ENCODE peak calls at places on chromosomes 12 and 14, in four cellular contexts. H is effector memory CD4-positive, alpha-beta T cell; D is PC-9; A is left ventricle myocardium inferior. T is an unnamed sample.

GRCh38 chr12:122471324-122472226 is 29.2 kb downstream of the ZCCHC8 start:
- DNase-seq in H (no peak), D (peak), A (no peak), T (no peak)

GRCh38 chr12:57823908-57824640 is 5.5 kb upstream of the AVIL start:
- DNase-seq in H (no peak), D (no peak), A (no peak), T (no peak)

GRCh38 chr12:127619869-127620769 is 646.9 kb upstream of the TMEM132C start:
- DNase-seq in H (no peak), D (no peak), A (no peak), T (no peak)

GRCh38 chr12:69900720-69901131 is 75.7 kb downstream of the MYRFL start:
- DNase-seq in H (peak), D (peak), A (peak), T (peak)

GRCh38 chr12:39205969-39206368 is 237.0 kb downstream of the KIF21A start:
- DNase-seq in H (no peak), D (no peak), A (no peak), T (no peak)

GRCh38 chr12:88562846-88563582 is 17.3 kb downstream of the KITLG start:
- DNase-seq in H (no peak), D (no peak), A (no peak), T (no peak)

GRCh38 chr12:31887109-31887811 is 72.0 kb upstream of the RESF1 start:
- DNase-seq in H (no peak), D (no peak), A (no peak), T (no peak)

GRCh38 chr12:6620137-6620884 is 13.1 kb upstream of the CHD4 start:
- DNase-seq in H (peak), D (no peak), A (no peak), T (no peak)

GRCh38 chr14:64764641-64765520 is 60.7 kb downstream of the PLEKHG3 start:
- DNase-seq in H (peak), D (no peak), A (peak), T (peak)

GRCh38 chr14:83568141-83568540 is 1961.8 kb upstream of the FLRT2 start:
- DNase-seq in H (no peak), D (no peak), A (no peak), T (no peak)

GRCh38 chr14:92495041-92495440 is 18.5 kb upstream of the RIN3 start:
- DNase-seq in H (no peak), D (no peak), A (no peak), T (no peak)

GRCh38 chr12:1797991-1798733 is 22.2 kb upstream of the LRTM2 start:
- DNase-seq in H (no peak), D (no peak), A (no peak), T (peak)

GRCh38 chr12:92829683-92830282 is 99.3 kb downstream of the EEA1 start:
- DNase-seq in H (no peak), D (no peak), A (no peak), T (no peak)

GRCh38 chr14:47040490-47040889 is 388.9 kb upstream of the RPL10L start:
- DNase-seq in H (no peak), D (no peak), A (no peak), T (no peak)

GRCh38 chr12:118370601-118371000 is 2.1 kb downstream of the TAOK3 start:
- DNase-seq in H (no peak), D (no peak), A (no peak), T (no peak)

GRCh38 chr14:54278087-54278486 is 118.7 kb upstream of the CDKN3 start:
- DNase-seq in H (no peak), D (no peak), A (no peak), T (no peak)

GRCh38 chr12:76247026-76247688 is 101.1 kb downstream of the BBS10 start:
- DNase-seq in H (no peak), D (no peak), A (no peak), T (no peak)

GRCh38 chr14:91396959-91397815 is 20.4 kb downstream of the CCDC88C start:
- DNase-seq in H (peak), D (no peak), A (no peak), T (no peak)

GRCh38 chr12:55997535-55997859 is 421 bp downstream of the SUOX start:
- DNase-seq in H (no peak), D (no peak), A (no peak), T (no peak)

GRCh38 chr12:124252964-124253363 is 41.9 kb upstream of the RFLNA start:
- DNase-seq in H (no peak), D (no peak), A (no peak), T (no peak)

GRCh38 chr12:69519871-69520270 is 49.7 kb downstream of the FRS2 start:
- DNase-seq in H (no peak), D (no peak), A (no peak), T (no peak)

GRCh38 chr14:68384881-68385280 is 408.0 kb downstream of the ZFP36L1 start:
- DNase-seq in H (no peak), D (no peak), A (no peak), T (peak)

GRCh38 chr12:128754275-128754674 is 69.5 kb downstream of the SLC15A4 start:
- DNase-seq in H (no peak), D (no peak), A (no peak), T (no peak)

GRCh38 chr12:68122236-68122920 is 37.2 kb downstream of the IFNG start:
- DNase-seq in H (no peak), D (no peak), A (no peak), T (no peak)

GRCh38 chr12:124646385-124647230 is 79.2 kb upstream of the NCOR2 start:
- DNase-seq in H (no peak), D (no peak), A (no peak), T (no peak)

DNA sequence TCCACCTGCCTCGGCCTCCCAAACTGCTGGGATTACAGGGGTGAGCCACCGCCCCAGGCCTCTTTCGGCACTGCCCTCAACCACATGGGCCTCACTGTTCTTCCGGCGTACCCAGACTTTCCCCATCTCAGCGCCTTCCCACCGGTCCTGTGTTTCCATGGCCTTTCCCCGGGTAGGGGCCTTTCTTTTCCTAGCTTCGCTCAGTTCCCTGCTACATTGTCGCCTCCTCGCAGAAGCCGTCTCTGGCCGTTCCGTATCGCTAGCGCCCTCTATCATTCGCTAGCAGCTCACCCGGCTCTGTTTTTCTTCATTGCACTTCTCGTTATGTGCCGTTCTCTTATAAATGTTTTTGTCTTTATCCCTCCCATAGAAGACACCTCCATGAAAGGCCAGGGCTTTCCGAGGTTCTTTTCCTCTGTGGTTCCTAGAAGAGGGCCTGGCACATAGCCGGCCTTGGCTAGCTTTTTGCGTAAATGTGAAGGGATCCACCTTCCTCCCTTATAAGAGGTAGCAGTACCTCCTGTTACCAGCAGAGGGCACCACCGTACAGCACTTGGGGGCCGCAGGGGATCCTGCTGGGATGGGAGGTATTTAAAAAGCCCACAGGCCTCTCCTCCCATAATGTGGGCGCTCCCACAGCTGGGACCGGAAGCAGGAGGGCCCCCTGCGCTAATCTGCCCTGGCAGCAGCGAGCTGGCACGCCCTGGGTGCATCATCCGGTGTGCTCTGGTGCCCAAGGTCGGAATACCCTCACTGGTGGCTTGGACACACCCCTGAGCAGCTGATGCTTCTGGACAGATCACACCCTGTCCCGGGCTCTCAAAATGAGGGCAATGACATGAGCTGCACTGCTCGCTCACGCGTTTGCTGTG is 18.8 kb downstream of the TAMALIN start:
- DNase-seq in H (peak), D (peak), A (peak), T (peak)
- H3K4me3 ChIP-seq in H (peak), D (peak), A (peak), T (no peak)

GRCh38 chr14:71576472-71576871 is 355.8 kb upstream of the RGS6 start:
- DNase-seq in H (no peak), D (no peak), A (no peak), T (no peak)

GRCh38 chr14:71579331-71579730 is 352.9 kb upstream of the RGS6 start:
- DNase-seq in H (no peak), D (no peak), A (no peak), T (no peak)

GRCh38 chr14:71574976-71575375 is 357.3 kb upstream of the RGS6 start:
- DNase-seq in H (no peak), D (no peak), A (no peak), T (no peak)
- H3K4me3 ChIP-seq in H (no peak), D (no peak), A (no peak), T (no peak)

DNA sequence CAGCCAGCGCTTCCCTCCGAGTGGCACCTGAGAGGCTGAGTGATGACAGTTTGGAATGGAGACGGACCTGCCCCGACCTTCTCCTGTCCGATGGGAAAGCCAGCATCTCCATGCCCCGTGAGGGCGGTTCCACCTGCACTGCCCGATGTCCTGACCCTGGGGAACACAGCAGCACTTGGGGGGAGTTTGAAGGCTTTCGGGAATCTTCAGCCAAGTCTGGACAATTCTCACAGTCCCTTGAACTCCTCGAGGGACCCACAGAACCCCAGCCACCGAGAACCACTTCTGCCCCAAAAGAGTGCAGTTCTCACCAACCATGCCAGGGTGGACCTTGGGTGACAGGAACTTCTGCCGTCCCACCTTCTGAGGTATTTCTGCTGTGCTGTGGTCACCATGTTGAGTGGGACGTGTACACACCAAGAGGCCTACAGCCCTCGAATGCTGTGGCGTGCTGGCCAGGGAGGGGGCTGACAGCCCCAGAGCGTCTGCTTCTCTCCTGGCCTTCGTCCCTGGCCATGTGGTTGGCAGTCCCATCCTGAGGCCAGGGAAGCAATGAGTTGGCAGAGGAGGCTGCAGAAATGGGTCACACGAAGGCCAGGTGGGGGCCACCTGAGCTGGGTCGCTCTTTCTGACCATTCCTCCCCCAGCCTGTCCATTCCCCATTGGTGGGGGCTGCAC is 1.0 kb downstream of the CLBA1 start:
- DNase-seq in H (no peak), D (no peak), A (no peak), T (no peak)
- H3K4me3 ChIP-seq in H (peak), D (peak), A (peak), T (peak)

DNA sequence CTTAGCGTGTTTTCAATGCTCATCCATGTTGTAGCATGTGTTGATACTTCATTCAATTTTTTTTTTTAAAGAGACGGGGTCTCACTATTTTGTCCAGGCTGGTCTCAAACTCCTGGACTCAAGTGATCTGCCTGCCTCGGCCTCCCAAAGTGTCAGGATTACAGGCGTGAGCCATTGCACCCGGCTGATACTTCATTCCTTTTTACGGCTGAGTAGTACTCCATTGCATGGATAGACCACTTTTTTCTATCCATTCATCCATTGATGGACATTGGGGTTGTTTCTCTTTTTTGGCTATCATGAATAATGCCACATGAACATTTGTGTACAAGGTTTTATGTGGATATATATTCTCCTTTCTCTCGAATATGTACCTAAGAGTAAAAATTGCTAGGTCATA is 1.2 kb downstream of the P2RX7 start:
- DNase-seq in H (no peak), D (no peak), A (no peak), T (no peak)
- H3K4me3 ChIP-seq in H (no peak), D (no peak), A (peak), T (peak)